ENCODE peak calls at places on chromosomes 5 and 9, in seven cellular contexts. E is HFFc6, P is HFF-Myc, D is glutamatergic neuron, H is coronary artery, J is upper lobe of left lung, O is OCI-LY7. A is an unnamed sample.

GRCh38 chr9:12659220-12659619 is 34.0 kb upstream of the TYRP1 start:
- DNase-seq in E (no peak), P (no peak), D (no peak), H (no peak), J (no peak), O (no peak), A (no peak)

GRCh38 chr5:72523960-72524582 is 16.9 kb upstream of the ZNF366 start:
- DNase-seq in E (peak; percentile 71), P (peak; percentile 55), D (no peak), H (no peak), J (no peak), O (peak; percentile 53), A (no peak)

GRCh38 chr5:73673161-73673591 is 47.2 kb downstream of the ARHGEF28 start:
- DNase-seq in E (peak; percentile 85), P (no peak), D (no peak), H (no peak), J (no peak), O (no peak), A (no peak)

GRCh38 chr5:35815089-35815936 is 41.4 kb upstream of the IL7R start:
- DNase-seq in E (peak; percentile 10), P (no peak), D (peak; percentile 27), H (no peak), J (no peak), O (peak; percentile 73), A (no peak)

GRCh38 chr5:145072880-145073279 is 762.3 kb downstream of the PRELID2 start:
- DNase-seq in E (no peak), P (no peak), D (no peak), H (no peak), J (no peak), O (no peak), A (no peak)

GRCh38 chr5:43421450-43422133 is 9.4 kb upstream of the CCL28 start:
- DNase-seq in E (no peak), P (no peak), D (no peak), H (no peak), J (no peak), O (no peak), A (no peak)

GRCh38 chr5:107293551-107293950 is 377.2 kb downstream of the EFNA5 start:
- DNase-seq in E (no peak), P (no peak), D (no peak), H (no peak), J (no peak), O (no peak), A (no peak)

GRCh38 chr9:110604101-110604710 is 24.7 kb upstream of the SVEP1 start:
- DNase-seq in E (no peak), P (no peak), D (no peak), H (no peak), J (no peak), O (no peak), A (no peak)

GRCh38 chr5:96129276-96129675 is 167.6 kb upstream of the ELL2 start:
- DNase-seq in E (no peak), P (no peak), D (no peak), H (no peak), J (no peak), O (no peak), A (no peak)

GRCh38 chr9:130208600-130209347 is 36.6 kb downstream of the NCS1 start:
- DNase-seq in E (no peak), P (no peak), D (peak; percentile 40), H (no peak), J (no peak), O (no peak), A (no peak)

GRCh38 chr9:129823163-129823933 is 588 bp downstream of the TOR1A start:
- DNase-seq in E (no peak), P (no peak), D (no peak), H (no peak), J (peak; percentile 82), O (peak; percentile 48), A (no peak)

GRCh38 chr5:89613222-89613956 is 730.4 kb upstream of the MEF2C start:
- DNase-seq in E (no peak), P (no peak), D (no peak), H (no peak), J (no peak), O (no peak), A (no peak)

GRCh38 chr5:14176888-14177287 is 33.7 kb downstream of the TRIO start:
- DNase-seq in E (no peak), P (no peak), D (no peak), H (no peak), J (no peak), O (no peak), A (no peak)

GRCh38 chr5:145780961-145781360 is 54.2 kb downstream of the PRELID2 start:
- DNase-seq in E (no peak), P (no peak), D (no peak), H (no peak), J (no peak), O (no peak), A (no peak)

GRCh38 chr9:9395539-9395938 is 1217.3 kb downstream of the PTPRD start:
- DNase-seq in E (no peak), P (no peak), D (no peak), H (no peak), J (no peak), O (no peak), A (no peak)

GRCh38 chr9:120820095-120820494 is 22.6 kb downstream of the PSMD5 start:
- DNase-seq in E (no peak), P (no peak), D (no peak), H (no peak), J (no peak), O (no peak), A (no peak)

GRCh38 chr9:78813602-78814180 is 516.8 kb downstream of the PSAT1 start:
- DNase-seq in E (no peak), P (no peak), D (no peak), H (no peak), J (peak; percentile 71), O (no peak), A (no peak)

GRCh38 chr9:133609311-133610098 is at the start of gene FAM163B:
- DNase-seq in E (no peak), P (no peak), D (no peak), H (no peak), J (peak; percentile 88), O (no peak), A (no peak)

DNA sequence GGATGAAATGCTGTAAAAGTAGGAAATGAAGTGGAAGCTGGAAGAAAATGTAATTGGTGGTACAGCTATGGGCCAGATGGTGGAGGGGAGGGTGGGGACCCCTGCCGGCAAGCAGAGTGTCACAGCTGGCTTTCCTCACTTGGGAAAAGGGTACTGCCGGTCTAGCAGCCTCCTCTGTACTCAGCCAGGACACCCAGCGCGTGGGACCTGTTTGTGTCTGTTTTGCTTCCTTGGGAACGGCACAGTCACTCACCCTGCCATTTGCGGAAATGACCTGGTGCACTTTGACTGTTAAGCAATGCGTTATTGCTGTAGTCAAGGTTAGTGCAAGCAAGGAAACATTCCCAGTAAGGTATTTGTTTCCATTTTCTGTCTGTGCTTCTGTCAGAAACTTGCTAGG is 10.1 kb downstream of the TMEM252 start:
- DNase-seq in E (no peak), P (no peak), D (peak; percentile 31), H (peak; percentile 94), J (no peak), O (no peak), A (no peak)
- TF ChIP-seq CTCF in E (no peak), P (peak; percentile 4), D (no peak), H (no peak), J (no peak), O (no peak), A (peak; percentile 35)

DNA sequence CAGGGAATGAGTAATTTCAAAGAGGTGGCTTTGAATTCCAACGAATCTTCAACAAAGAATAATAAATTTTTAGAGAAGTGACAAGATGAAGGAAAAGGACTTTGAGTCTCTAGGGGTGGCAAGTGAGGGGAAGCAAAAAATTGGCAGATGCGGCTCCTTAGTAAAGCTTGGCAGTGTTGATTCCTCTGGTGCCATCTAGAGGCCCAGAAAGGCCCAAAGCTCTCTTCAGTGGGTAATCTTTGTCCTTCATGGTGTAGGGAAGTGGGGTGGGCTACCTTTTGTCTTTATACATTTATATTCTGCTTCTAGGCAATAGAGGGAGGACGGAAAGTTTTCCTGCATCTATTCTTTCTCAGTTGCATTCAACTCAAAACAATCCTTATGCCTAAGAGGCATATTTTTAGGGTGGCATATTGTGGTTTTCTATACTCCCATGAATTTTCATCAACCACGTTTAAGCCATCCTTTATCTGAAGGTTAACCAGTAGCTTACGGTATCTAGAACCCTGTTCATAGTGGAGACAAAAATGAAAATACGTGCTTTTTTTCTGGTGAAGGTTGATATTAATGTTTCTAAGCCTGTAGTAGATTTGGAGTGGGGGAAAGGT is 17.5 kb upstream of the ROPN1L start:
- DNase-seq in E (peak; percentile 38), P (no peak), D (peak; percentile 37), H (no peak), J (no peak), O (peak; percentile 64), A (no peak)
- TF ChIP-seq CTCF in E (peak; percentile 68), P (peak; percentile 57), D (no peak), H (no peak), J (no peak), O (peak; percentile 80), A (peak; percentile 70)

GRCh38 chr5:88391116-88391515 is 122.5 kb upstream of the TMEM161B start:
- DNase-seq in E (no peak), P (no peak), D (no peak), H (no peak), J (no peak), O (no peak), A (no peak)

GRCh38 chr5:88396126-88396525 is 127.5 kb upstream of the TMEM161B start:
- DNase-seq in E (no peak), P (no peak), D (no peak), H (no peak), J (no peak), O (no peak), A (no peak)

GRCh38 chr5:88393082-88393481 is 124.4 kb upstream of the TMEM161B start:
- DNase-seq in E (no peak), P (no peak), D (no peak), H (no peak), J (no peak), O (no peak), A (no peak)

GRCh38 chr5:88394531-88395185 is 126.0 kb upstream of the TMEM161B start:
- DNase-seq in E (no peak), P (no peak), D (no peak), H (no peak), J (no peak), O (no peak), A (no peak)

GRCh38 chr5:88393721-88394530 is 125.3 kb upstream of the TMEM161B start:
- DNase-seq in E (no peak), P (no peak), D (no peak), H (no peak), J (no peak), O (no peak), A (no peak)
- TF ChIP-seq CTCF in E (no peak), P (no peak), D (no peak), H (no peak), J (no peak), O (no peak), A (no peak)

GRCh38 chr9:87659534-87660419 is 66.1 kb upstream of the CTSL start:
- DNase-seq in E (no peak), P (no peak), D (no peak), H (peak; percentile 58), J (peak; percentile 73), O (no peak), A (no peak)

GRCh38 chr9:87657190-87657589 is 68.7 kb upstream of the CTSL start:
- DNase-seq in E (no peak), P (no peak), D (no peak), H (peak; percentile 73), J (no peak), O (no peak), A (peak; percentile 57)

GRCh38 chr9:87657893-87658292 is 68.0 kb upstream of the CTSL start:
- DNase-seq in E (no peak), P (no peak), D (no peak), H (peak; percentile 65), J (peak; percentile 33), O (no peak), A (no peak)

GRCh38 chr9:87655731-87656130 is 70.2 kb upstream of the CTSL start:
- DNase-seq in E (no peak), P (no peak), D (no peak), H (peak; percentile 60), J (no peak), O (no peak), A (no peak)

GRCh38 chr9:87656485-87656884 is 69.4 kb upstream of the CTSL start:
- DNase-seq in E (no peak), P (no peak), D (no peak), H (peak; percentile 45), J (no peak), O (no peak), A (peak; percentile 27)
- TF ChIP-seq CTCF in E (no peak), P (no peak), D (no peak), H (no peak), J (no peak), O (no peak), A (no peak)